ENCODE peak calls at places on chromosomes 7 and 10, in four cellular contexts. One of them, this sample, is unnamed.

GRCh38 chr10:125331056-125331455 is 170.7 kb upstream of the CTBP2 start:
- DNase-seq in AG09319: no peak
- DNase-seq in fibroblast of pulmonary artery: no peak
- DNase-seq in neural crest cell: no peak
- DNase-seq in this sample: no peak

GRCh38 chr10:102375250-102375649 is 20.3 kb upstream of the NFKB2 start:
- DNase-seq in fibroblast of pulmonary artery: peak; percentile 7
- DNase-seq in neural crest cell: no peak
- DNase-seq in AG09319: no peak
- DNase-seq in this sample: no peak

GRCh38 chr10:29611796-29612381 is 22.9 kb downstream of the SVIL start:
- DNase-seq in fibroblast of pulmonary artery: no peak
- DNase-seq in neural crest cell: no peak
- DNase-seq in AG09319: no peak
- DNase-seq in this sample: no peak

GRCh38 chr7:452230-452751 is 67.4 kb downstream of the PDGFA start:
- DNase-seq in fibroblast of pulmonary artery: peak; percentile 81
- DNase-seq in neural crest cell: no peak
- DNase-seq in AG09319: no peak
- DNase-seq in this sample: no peak

GRCh38 chr7:12638851-12639467 is 48.5 kb upstream of the ARL4A start:
- DNase-seq in fibroblast of pulmonary artery: peak; percentile 59
- DNase-seq in neural crest cell: no peak
- DNase-seq in AG09319: no peak
- DNase-seq in this sample: peak; percentile 56

GRCh38 chr10:123561145-123561448 is 105.1 kb upstream of the GPR26 start:
- DNase-seq in fibroblast of pulmonary artery: no peak
- DNase-seq in AG09319: no peak
- DNase-seq in neural crest cell: no peak
- DNase-seq in this sample: no peak

GRCh38 chr10:86668297-86669165 is at the start of gene LDB3:
- DNase-seq in neural crest cell: no peak
- DNase-seq in AG09319: no peak
- DNase-seq in fibroblast of pulmonary artery: peak; percentile 30
- DNase-seq in this sample: peak; percentile 36

GRCh38 chr10:34758447-34758996 is 56.6 kb downstream of the PARD3 start:
- DNase-seq in AG09319: no peak
- DNase-seq in neural crest cell: no peak
- DNase-seq in fibroblast of pulmonary artery: peak; percentile 69
- DNase-seq in this sample: peak; percentile 91

GRCh38 chr10:52115823-52116222 is 198.3 kb upstream of the DKK1 start:
- DNase-seq in neural crest cell: no peak
- DNase-seq in fibroblast of pulmonary artery: peak; percentile 44
- DNase-seq in AG09319: no peak
- DNase-seq in this sample: peak; percentile 21

GRCh38 chr7:140625908-140626868 is 14.4 kb downstream of the DENND2A start:
- DNase-seq in AG09319: peak; percentile 80
- DNase-seq in fibroblast of pulmonary artery: peak; percentile 98
- DNase-seq in neural crest cell: no peak
- DNase-seq in this sample: peak; percentile 82

DNA sequence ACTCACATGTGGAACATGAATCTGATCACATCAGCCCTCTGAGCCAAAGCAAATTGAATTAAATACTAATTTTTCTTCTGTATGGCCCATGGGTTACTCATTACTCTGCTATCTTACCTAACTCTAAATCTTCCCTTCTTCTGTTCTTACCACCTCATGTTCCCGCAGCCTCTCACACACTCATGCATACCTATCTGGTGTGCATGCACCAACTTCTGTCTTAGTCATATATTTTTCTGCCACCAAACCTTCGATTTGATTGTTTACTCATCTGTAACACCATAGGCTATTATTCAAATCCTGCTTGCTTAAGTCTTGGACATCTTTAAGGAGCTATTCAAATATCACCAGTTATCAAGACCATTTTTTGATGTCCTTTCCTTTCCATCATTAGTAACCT is 82.4 kb downstream of the NXPH1 start:
- DNase-seq in fibroblast of pulmonary artery: no peak
- DNase-seq in neural crest cell: no peak
- DNase-seq in AG09319: no peak
- DNase-seq in this sample: no peak
- TF ChIP-seq CTCF in fibroblast of pulmonary artery: no peak
- TF ChIP-seq CTCF in neural crest cell: no peak
- TF ChIP-seq CTCF in AG09319: no peak
- TF ChIP-seq CTCF in this sample: no peak

DNA sequence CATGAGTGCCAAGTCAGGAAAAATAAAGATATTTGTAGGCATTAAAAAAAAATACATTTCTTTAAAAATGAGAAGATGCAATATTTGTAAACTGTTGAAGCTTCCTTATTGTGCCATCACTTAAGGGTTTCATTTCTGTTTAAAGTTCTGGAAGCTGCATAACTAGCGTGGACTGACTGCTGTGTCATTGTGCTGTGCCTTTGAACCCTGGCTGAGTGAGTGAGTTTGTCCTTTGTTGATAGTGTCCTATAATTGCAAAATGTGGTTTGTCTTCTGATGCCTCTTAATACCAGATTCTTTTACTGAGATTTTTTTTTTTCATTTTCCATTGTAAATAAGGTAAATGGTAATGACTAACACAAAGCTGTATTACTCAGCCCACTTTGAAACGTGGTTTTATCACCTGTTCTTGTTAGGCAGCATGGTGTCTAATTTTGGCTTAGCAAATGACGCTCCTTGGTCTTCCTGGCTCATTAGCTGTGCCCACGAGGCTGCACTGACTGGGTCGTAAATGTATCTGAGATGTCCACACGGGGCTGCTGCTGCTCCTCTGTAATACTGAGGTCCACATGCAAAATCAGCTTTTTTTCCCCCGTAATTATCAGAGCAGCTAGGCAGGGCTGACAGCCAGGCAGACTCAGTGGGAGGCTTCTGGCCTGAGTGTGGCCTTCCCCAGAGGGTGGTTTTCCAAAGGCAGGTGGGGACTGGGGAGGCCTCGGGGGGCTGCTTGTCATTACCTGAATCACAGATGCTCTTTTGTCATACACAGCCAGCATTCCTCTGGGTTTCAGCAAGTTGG is 14.8 kb downstream of the ZSCAN25 start:
- DNase-seq in fibroblast of pulmonary artery: peak; percentile 8
- DNase-seq in AG09319: no peak
- DNase-seq in neural crest cell: no peak
- DNase-seq in this sample: no peak
- TF ChIP-seq CTCF in fibroblast of pulmonary artery: no peak
- TF ChIP-seq CTCF in AG09319: no peak
- TF ChIP-seq CTCF in neural crest cell: no peak
- TF ChIP-seq CTCF in this sample: peak; percentile 32

DNA sequence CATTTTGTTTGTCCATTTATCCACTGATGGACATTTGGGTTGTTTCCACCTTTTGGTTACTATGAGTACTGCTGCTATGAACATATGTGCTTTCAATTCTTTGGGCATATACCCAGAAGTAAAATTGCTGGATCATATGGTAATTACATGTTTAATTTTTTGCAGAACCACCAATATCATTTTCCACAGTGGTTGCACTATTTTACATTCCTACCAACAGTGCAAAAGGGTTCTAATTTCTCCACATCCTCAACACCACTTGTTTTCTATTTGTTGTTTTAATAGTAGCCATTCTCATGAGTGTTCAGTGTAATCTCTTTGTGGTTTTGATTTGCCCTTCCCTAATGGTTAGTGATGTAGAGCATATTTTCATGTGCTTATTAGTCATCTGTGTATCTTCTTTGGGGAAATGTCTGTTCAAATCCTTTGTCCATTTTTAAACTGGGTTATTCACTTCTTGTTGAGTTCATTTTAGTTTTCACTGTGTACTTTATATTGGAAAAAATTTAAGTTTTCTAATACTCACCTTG is 101.9 kb downstream of the HIBADH start:
- DNase-seq in fibroblast of pulmonary artery: peak; percentile 74
- DNase-seq in AG09319: peak; percentile 28
- DNase-seq in neural crest cell: no peak
- DNase-seq in this sample: peak; percentile 77
- TF ChIP-seq CTCF in fibroblast of pulmonary artery: peak; percentile 19
- TF ChIP-seq CTCF in AG09319: peak; percentile 5
- TF ChIP-seq CTCF in neural crest cell: peak; percentile 29
- TF ChIP-seq CTCF in this sample: peak; percentile 60

GRCh38 chr10:47438857-47439474 is 44.9 kb downstream of the ANXA8 start:
- DNase-seq in AG09319: peak; percentile 31
- DNase-seq in fibroblast of pulmonary artery: peak; percentile 82
- DNase-seq in neural crest cell: peak; percentile 23
- DNase-seq in this sample: peak; percentile 69
- TF ChIP-seq CTCF in AG09319: peak; percentile 73
- TF ChIP-seq CTCF in fibroblast of pulmonary artery: peak; percentile 88
- TF ChIP-seq CTCF in neural crest cell: peak; percentile 66
- TF ChIP-seq CTCF in this sample: peak; percentile 76

GRCh38 chr7:4103352-4104091 is 578.6 kb upstream of the FOXK1 start:
- DNase-seq in fibroblast of pulmonary artery: peak; percentile 2
- DNase-seq in AG09319: no peak
- DNase-seq in neural crest cell: no peak
- DNase-seq in this sample: no peak
- TF ChIP-seq CTCF in fibroblast of pulmonary artery: no peak
- TF ChIP-seq CTCF in AG09319: no peak
- TF ChIP-seq CTCF in neural crest cell: peak; percentile 50
- TF ChIP-seq CTCF in this sample: peak; percentile 46

GRCh38 chr10:132788180-132788830 is 2.4 kb upstream of the NKX6-2 start:
- DNase-seq in fibroblast of pulmonary artery: peak; percentile 11
- DNase-seq in neural crest cell: no peak
- DNase-seq in AG09319: no peak
- DNase-seq in this sample: no peak
- TF ChIP-seq CTCF in fibroblast of pulmonary artery: no peak
- TF ChIP-seq CTCF in neural crest cell: peak; percentile 31
- TF ChIP-seq CTCF in AG09319: no peak
- TF ChIP-seq CTCF in this sample: peak; percentile 32

DNA sequence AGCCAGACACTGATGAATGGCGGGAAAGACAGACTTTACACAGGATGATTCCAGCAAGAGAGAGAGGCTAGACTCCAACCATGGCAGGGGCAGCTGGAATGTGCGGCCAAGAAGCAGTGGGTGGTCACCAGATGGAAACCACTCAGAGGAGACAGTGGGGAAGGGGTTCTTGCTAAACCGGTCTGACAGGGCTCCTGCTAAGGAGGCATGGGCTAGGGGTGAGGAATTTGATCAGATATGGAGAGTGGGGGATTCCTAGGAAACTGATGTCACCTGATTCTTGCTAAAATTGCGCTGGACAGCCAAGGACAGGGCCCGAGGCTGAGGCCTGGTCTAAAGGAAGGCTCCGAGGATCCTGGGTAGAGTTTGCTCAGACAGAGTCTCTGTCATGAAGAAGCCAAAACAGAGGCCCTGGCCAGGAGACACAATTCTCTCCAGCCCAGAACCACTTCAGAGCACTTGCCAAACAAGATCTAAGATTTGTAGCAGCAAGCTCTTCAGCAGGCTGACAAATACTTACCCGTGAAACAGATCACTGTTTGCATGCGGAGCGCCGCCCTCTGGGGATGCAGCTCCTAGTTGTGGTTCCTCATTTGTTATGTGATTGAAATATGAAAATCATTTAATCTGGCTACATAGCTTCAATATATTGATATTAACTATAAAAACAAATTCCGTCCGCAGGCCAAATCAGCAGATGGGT is 377.0 kb downstream of the TCERG1L start:
- DNase-seq in AG09319: no peak
- DNase-seq in neural crest cell: no peak
- DNase-seq in fibroblast of pulmonary artery: no peak
- DNase-seq in this sample: no peak
- TF ChIP-seq CTCF in AG09319: no peak
- TF ChIP-seq CTCF in neural crest cell: no peak
- TF ChIP-seq CTCF in fibroblast of pulmonary artery: no peak
- TF ChIP-seq CTCF in this sample: no peak

DNA sequence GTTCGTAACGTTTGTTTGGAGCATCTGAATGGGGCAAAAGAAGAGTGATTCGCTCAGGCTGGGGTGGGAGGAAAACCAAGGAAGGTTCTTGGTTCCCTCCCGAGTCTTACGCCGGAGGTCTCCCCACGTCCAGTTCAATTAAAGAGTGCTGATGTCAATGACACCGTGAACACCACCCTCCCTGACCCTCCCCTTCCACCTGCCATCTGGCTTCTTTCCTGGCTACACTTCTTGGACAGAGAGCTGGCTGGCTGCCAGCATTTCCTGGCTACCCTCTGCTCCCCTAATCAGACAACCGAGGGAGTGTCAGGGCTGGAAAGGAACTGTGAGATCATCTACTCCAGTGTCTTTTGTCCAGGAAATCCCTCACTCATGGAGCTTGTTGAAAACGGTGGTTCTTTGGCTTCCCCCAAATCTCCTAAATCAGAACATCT is 24.1 kb upstream of the FFAR4 start:
- DNase-seq in AG09319: no peak
- DNase-seq in neural crest cell: no peak
- DNase-seq in fibroblast of pulmonary artery: peak; percentile 61
- DNase-seq in this sample: no peak
- TF ChIP-seq CTCF in AG09319: no peak
- TF ChIP-seq CTCF in neural crest cell: no peak
- TF ChIP-seq CTCF in fibroblast of pulmonary artery: no peak
- TF ChIP-seq CTCF in this sample: peak; percentile 63

This sample was measured in HFFc6.